ENCODE peak calls at places on chromosomes 4 and X, in five cellular contexts. One of them, this sample, is unnamed.

GRCh38 chrX:69298466-69299140 is 133.3 kb upstream of the PJA1 start:
- DNase-seq in CD4-positive, alpha-beta T cell: no peak
- DNase-seq in heart left ventricle: no peak
- DNase-seq in brain microvascular endothelial cell: no peak
- DNase-seq in right lobe of liver: no peak
- DNase-seq in this sample: no peak

GRCh38 chr4:16116019-16116418 is 32.2 kb upstream of the PROM1 start:
- DNase-seq in right lobe of liver: no peak
- DNase-seq in heart left ventricle: no peak
- DNase-seq in CD4-positive, alpha-beta T cell: no peak
- DNase-seq in brain microvascular endothelial cell: no peak
- DNase-seq in this sample: no peak

GRCh38 chrX:40152706-40153334 is 55.1 kb upstream of the BCOR start:
- DNase-seq in CD4-positive, alpha-beta T cell: no peak
- DNase-seq in brain microvascular endothelial cell: no peak
- DNase-seq in right lobe of liver: peak; percentile 83
- DNase-seq in heart left ventricle: peak; percentile 49
- DNase-seq in this sample: peak; percentile 90

GRCh38 chr4:23733911-23734458 is 155.9 kb downstream of the PPARGC1A start:
- DNase-seq in heart left ventricle: no peak
- DNase-seq in brain microvascular endothelial cell: no peak
- DNase-seq in right lobe of liver: no peak
- DNase-seq in CD4-positive, alpha-beta T cell: no peak
- DNase-seq in this sample: no peak

GRCh38 chr4:187613089-187613839 is 382.3 kb upstream of the ZFP42 start:
- DNase-seq in brain microvascular endothelial cell: no peak
- DNase-seq in CD4-positive, alpha-beta T cell: no peak
- DNase-seq in right lobe of liver: no peak
- DNase-seq in heart left ventricle: no peak
- DNase-seq in this sample: no peak

GRCh38 chrX:74450803-74451449 is 29.6 kb downstream of the SLC16A2 start:
- DNase-seq in right lobe of liver: no peak
- DNase-seq in CD4-positive, alpha-beta T cell: no peak
- DNase-seq in heart left ventricle: no peak
- DNase-seq in brain microvascular endothelial cell: peak; percentile 80
- DNase-seq in this sample: no peak

GRCh38 chr4:152705918-152706317 is 26.1 kb upstream of the TMEM154 start:
- DNase-seq in brain microvascular endothelial cell: no peak
- DNase-seq in right lobe of liver: no peak
- DNase-seq in heart left ventricle: no peak
- DNase-seq in CD4-positive, alpha-beta T cell: no peak
- DNase-seq in this sample: no peak

GRCh38 chrX:86197815-86198214 is 49.6 kb downstream of the DACH2 start:
- DNase-seq in CD4-positive, alpha-beta T cell: no peak
- DNase-seq in brain microvascular endothelial cell: no peak
- DNase-seq in right lobe of liver: no peak
- DNase-seq in heart left ventricle: no peak
- DNase-seq in this sample: no peak

GRCh38 chr4:137359691-137360315 is 172.5 kb downstream of the PCDH18 start:
- DNase-seq in heart left ventricle: no peak
- DNase-seq in CD4-positive, alpha-beta T cell: no peak
- DNase-seq in right lobe of liver: no peak
- DNase-seq in brain microvascular endothelial cell: no peak
- DNase-seq in this sample: no peak

GRCh38 chr4:53508446-53508845 is 82.8 kb downstream of the LNX1 start:
- DNase-seq in brain microvascular endothelial cell: peak; percentile 68
- DNase-seq in right lobe of liver: no peak
- DNase-seq in CD4-positive, alpha-beta T cell: no peak
- DNase-seq in heart left ventricle: no peak
- DNase-seq in this sample: no peak

GRCh38 chrX:1488141-1488540 is 35.4 kb upstream of the ASMTL start:
- DNase-seq in CD4-positive, alpha-beta T cell: no peak
- DNase-seq in brain microvascular endothelial cell: no peak
- DNase-seq in right lobe of liver: no peak
- DNase-seq in heart left ventricle: no peak
- DNase-seq in this sample: no peak

GRCh38 chrX:141733371-141733770 is 34.8 kb upstream of the SPANXD start:
- DNase-seq in brain microvascular endothelial cell: peak; percentile 16
- DNase-seq in CD4-positive, alpha-beta T cell: no peak
- DNase-seq in heart left ventricle: no peak
- DNase-seq in right lobe of liver: no peak
- DNase-seq in this sample: no peak

GRCh38 chr4:36218121-36218520 is 26.2 kb downstream of the ARAP2 start:
- DNase-seq in heart left ventricle: no peak
- DNase-seq in right lobe of liver: no peak
- DNase-seq in brain microvascular endothelial cell: no peak
- DNase-seq in CD4-positive, alpha-beta T cell: no peak
- DNase-seq in this sample: no peak

GRCh38 chr4:127732623-127733199 is 2.5 kb downstream of the SLC25A31 start:
- DNase-seq in brain microvascular endothelial cell: peak; percentile 31
- DNase-seq in heart left ventricle: no peak
- DNase-seq in CD4-positive, alpha-beta T cell: no peak
- DNase-seq in right lobe of liver: no peak
- DNase-seq in this sample: no peak

GRCh38 chr4:153094435-153094834 is 109.8 kb upstream of the TRIM2 start:
- DNase-seq in right lobe of liver: no peak
- DNase-seq in heart left ventricle: no peak
- DNase-seq in brain microvascular endothelial cell: no peak
- DNase-seq in CD4-positive, alpha-beta T cell: no peak
- DNase-seq in this sample: no peak

GRCh38 chrX:13716905-13717304 is 17.5 kb downstream of the TRAPPC2 start:
- DNase-seq in brain microvascular endothelial cell: no peak
- DNase-seq in heart left ventricle: no peak
- DNase-seq in right lobe of liver: no peak
- DNase-seq in CD4-positive, alpha-beta T cell: peak; percentile 22
- DNase-seq in this sample: no peak

GRCh38 chr4:128862608-128863313 is 53.3 kb downstream of the JADE1 start:
- DNase-seq in right lobe of liver: no peak
- DNase-seq in brain microvascular endothelial cell: no peak
- DNase-seq in heart left ventricle: no peak
- DNase-seq in CD4-positive, alpha-beta T cell: no peak
- DNase-seq in this sample: no peak

GRCh38 chrX:54824722-54825121 is 17.2 kb downstream of the MAGED2 start:
- DNase-seq in right lobe of liver: no peak
- DNase-seq in brain microvascular endothelial cell: no peak
- DNase-seq in heart left ventricle: no peak
- DNase-seq in CD4-positive, alpha-beta T cell: no peak
- DNase-seq in this sample: no peak

GRCh38 chr4:158161561-158162354 is 11.1 kb downstream of the GASK1B start:
- DNase-seq in CD4-positive, alpha-beta T cell: no peak
- DNase-seq in brain microvascular endothelial cell: peak; percentile 96
- DNase-seq in heart left ventricle: peak; percentile 61
- DNase-seq in right lobe of liver: no peak
- DNase-seq in this sample: no peak

GRCh38 chr4:55303818-55304217 is 42.2 kb upstream of the SRD5A3 start:
- DNase-seq in right lobe of liver: no peak
- DNase-seq in heart left ventricle: peak; percentile 33
- DNase-seq in brain microvascular endothelial cell: peak; percentile 85
- DNase-seq in CD4-positive, alpha-beta T cell: no peak
- DNase-seq in this sample: no peak

GRCh38 chr4:76308548-76308947 is 2.0 kb downstream of the STBD1 start:
- DNase-seq in right lobe of liver: peak; percentile 95
- DNase-seq in CD4-positive, alpha-beta T cell: no peak
- DNase-seq in brain microvascular endothelial cell: no peak
- DNase-seq in heart left ventricle: peak; percentile 72
- DNase-seq in this sample: peak; percentile 61

GRCh38 chr4:76674995-76675394 is 222.9 kb downstream of the SOWAHB start:
- DNase-seq in right lobe of liver: no peak
- DNase-seq in heart left ventricle: no peak
- DNase-seq in brain microvascular endothelial cell: no peak
- DNase-seq in CD4-positive, alpha-beta T cell: no peak
- DNase-seq in this sample: no peak

GRCh38 chrX:8139713-8140112 is 31.4 kb downstream of the VCX2 start:
- DNase-seq in right lobe of liver: no peak
- DNase-seq in brain microvascular endothelial cell: peak; percentile 0
- DNase-seq in CD4-positive, alpha-beta T cell: no peak
- DNase-seq in heart left ventricle: no peak
- DNase-seq in this sample: no peak

GRCh38 chrX:74449322-74449936 is 28.1 kb downstream of the SLC16A2 start:
- DNase-seq in brain microvascular endothelial cell: no peak
- DNase-seq in right lobe of liver: no peak
- DNase-seq in CD4-positive, alpha-beta T cell: peak; percentile 30
- DNase-seq in heart left ventricle: no peak
- DNase-seq in this sample: peak; percentile 29

GRCh38 chr4:153115322-153116100 is 88.7 kb upstream of the TRIM2 start:
- DNase-seq in right lobe of liver: no peak
- DNase-seq in CD4-positive, alpha-beta T cell: peak; percentile 43
- DNase-seq in heart left ventricle: peak; percentile 27
- DNase-seq in brain microvascular endothelial cell: peak; percentile 66
- DNase-seq in this sample: no peak

GRCh38 chr4:31370866-31371465 is 650.8 kb downstream of the PCDH7 start:
- DNase-seq in brain microvascular endothelial cell: peak; percentile 16
- DNase-seq in heart left ventricle: no peak
- DNase-seq in right lobe of liver: no peak
- DNase-seq in CD4-positive, alpha-beta T cell: no peak
- DNase-seq in this sample: no peak

GRCh38 chrX:2962346-2962745 is 33.2 kb upstream of the ARSD start:
- DNase-seq in brain microvascular endothelial cell: no peak
- DNase-seq in right lobe of liver: peak; percentile 65
- DNase-seq in CD4-positive, alpha-beta T cell: no peak
- DNase-seq in heart left ventricle: no peak
- DNase-seq in this sample: no peak

GRCh38 chr4:5032825-5033224 is 13.6 kb upstream of the CYTL1 start:
- DNase-seq in CD4-positive, alpha-beta T cell: no peak
- DNase-seq in brain microvascular endothelial cell: no peak
- DNase-seq in right lobe of liver: no peak
- DNase-seq in heart left ventricle: no peak
- DNase-seq in this sample: no peak

GRCh38 chrX:49186125-49187027 is at the start of gene PRICKLE3:
- DNase-seq in CD4-positive, alpha-beta T cell: peak; percentile 68
- DNase-seq in brain microvascular endothelial cell: peak; percentile 22
- DNase-seq in heart left ventricle: peak; percentile 86
- DNase-seq in right lobe of liver: peak; percentile 91
- DNase-seq in this sample: peak; percentile 82

GRCh38 chr4:48602222-48602621 is 112.2 kb downstream of the ZAR1 start:
- DNase-seq in heart left ventricle: no peak
- DNase-seq in CD4-positive, alpha-beta T cell: no peak
- DNase-seq in brain microvascular endothelial cell: peak; percentile 56
- DNase-seq in right lobe of liver: no peak
- DNase-seq in this sample: no peak

GRCh38 chrX:1466971-1467561 is 14.4 kb upstream of the ASMTL start:
- DNase-seq in heart left ventricle: peak; percentile 8
- DNase-seq in CD4-positive, alpha-beta T cell: no peak
- DNase-seq in brain microvascular endothelial cell: no peak
- DNase-seq in right lobe of liver: no peak
- DNase-seq in this sample: no peak

GRCh38 chr4:105520819-105521790 is 31.3 kb upstream of the ARHGEF38 start:
- DNase-seq in brain microvascular endothelial cell: peak; percentile 53
- DNase-seq in heart left ventricle: no peak
- DNase-seq in right lobe of liver: no peak
- DNase-seq in CD4-positive, alpha-beta T cell: no peak
- DNase-seq in this sample: no peak

GRCh38 chrX:10990418-10990817 is 120.7 kb upstream of the HCCS start:
- DNase-seq in brain microvascular endothelial cell: no peak
- DNase-seq in CD4-positive, alpha-beta T cell: no peak
- DNase-seq in heart left ventricle: no peak
- DNase-seq in right lobe of liver: no peak
- DNase-seq in this sample: no peak

GRCh38 chrX:147803948-147804347 is 107.8 kb upstream of the FMR1 start:
- DNase-seq in CD4-positive, alpha-beta T cell: no peak
- DNase-seq in heart left ventricle: no peak
- DNase-seq in brain microvascular endothelial cell: no peak
- DNase-seq in right lobe of liver: no peak
- DNase-seq in this sample: no peak

GRCh38 chrX:48540015-48540350 is 469 bp downstream of the TBC1D25 start:
- DNase-seq in right lobe of liver: no peak
- DNase-seq in CD4-positive, alpha-beta T cell: peak; percentile 18
- DNase-seq in brain microvascular endothelial cell: peak; percentile 12
- DNase-seq in heart left ventricle: peak; percentile 17
- DNase-seq in this sample: no peak

This sample was measured in pancreas.